ENCODE peak calls at places on chromosomes 4 and X, in seven cellular contexts. I is brain microvascular endothelial cell; E is IMR-90; M is mucosa of descending colon; G is CD8-positive, alpha-beta T cell; S is A673; Z is transverse colon. W is an unnamed sample.

GRCh38 chr4:3375688-3376087 is 66.1 kb upstream of the HGFAC start:
- DNase-seq in S (peak), Z (no peak), I (peak), G (no peak), E (peak), M (no peak), W (no peak)

GRCh38 chrX:129790808-129791207 is 11.1 kb downstream of the SASH3 start:
- DNase-seq in Z (no peak), G (no peak), E (no peak), S (no peak), M (no peak), I (no peak), W (no peak)

GRCh38 chr4:40157444-40157843 is 39.4 kb upstream of the RHOH start:
- DNase-seq in S (no peak), Z (no peak), M (no peak), E (no peak), I (no peak), G (no peak), W (no peak)

GRCh38 chrX:34341258-34341657 is 209.1 kb upstream of the FAM47A start:
- DNase-seq in Z (no peak), S (peak), M (no peak), E (no peak), I (no peak), G (no peak), W (no peak)

GRCh38 chrX:2677764-2678163 is 13.3 kb upstream of the CD99 start:
- DNase-seq in M (peak), Z (peak), I (peak), S (peak), E (peak), G (no peak), W (peak)

GRCh38 chr4:25310066-25310824 is 2.3 kb upstream of the ZCCHC4 start:
- DNase-seq in S (no peak), E (no peak), I (no peak), G (no peak), Z (no peak), M (no peak), W (no peak)

GRCh38 chr4:146275370-146275769 is 61.0 kb downstream of the REELD1 start:
- DNase-seq in I (no peak), E (no peak), Z (no peak), G (no peak), M (peak), S (no peak), W (no peak)

GRCh38 chr4:123545569-123546122 is 149.1 kb downstream of the SPRY1 start:
- DNase-seq in S (no peak), Z (no peak), E (no peak), M (no peak), G (no peak), I (no peak), W (no peak)

GRCh38 chr4:4853921-4854648 is 5.4 kb upstream of the MSX1 start:
- DNase-seq in Z (no peak), I (no peak), S (no peak), G (no peak), M (no peak), E (no peak), W (no peak)

GRCh38 chr4:89486042-89486441 is 178.4 kb upstream of the GPRIN3 start:
- DNase-seq in M (no peak), E (peak), Z (no peak), G (no peak), I (no peak), S (no peak), W (no peak)

GRCh38 chr4:95178938-95179337 is 369.8 kb downstream of the UNC5C start:
- DNase-seq in E (no peak), S (no peak), G (no peak), M (no peak), I (no peak), Z (no peak), W (no peak)

GRCh38 chrX:154056739-154057367 is 37.2 kb upstream of the IRAK1 start:
- DNase-seq in E (peak), Z (peak), I (no peak), G (no peak), M (peak), S (no peak), W (no peak)

GRCh38 chr4:149999485-150000074 is 78.7 kb upstream of the DCLK2 start:
- DNase-seq in E (peak), G (no peak), S (peak), Z (no peak), M (peak), I (peak), W (no peak)

GRCh38 chrX:50470103-50471031 is at the start of gene DGKK:
- DNase-seq in S (peak), Z (no peak), E (no peak), G (no peak), I (no peak), M (no peak), W (no peak)

GRCh38 chrX:130625381-130625780 is 223.6 kb downstream of the RBMX2 start:
- DNase-seq in Z (no peak), S (no peak), G (no peak), I (no peak), E (no peak), M (no peak), W (no peak)

GRCh38 chr4:114383055-114383454 is 215.6 kb upstream of the UGT8 start:
- DNase-seq in G (no peak), M (no peak), Z (no peak), E (peak), S (no peak), I (no peak), W (no peak)

GRCh38 chr4:114373508-114373907 is 225.1 kb upstream of the UGT8 start:
- DNase-seq in Z (no peak), I (no peak), M (no peak), S (no peak), E (no peak), G (no peak), W (no peak)

GRCh38 chr4:114383721-114384120 is 214.9 kb upstream of the UGT8 start:
- DNase-seq in G (no peak), I (peak), Z (no peak), S (peak), M (no peak), E (peak), W (peak)

DNA sequence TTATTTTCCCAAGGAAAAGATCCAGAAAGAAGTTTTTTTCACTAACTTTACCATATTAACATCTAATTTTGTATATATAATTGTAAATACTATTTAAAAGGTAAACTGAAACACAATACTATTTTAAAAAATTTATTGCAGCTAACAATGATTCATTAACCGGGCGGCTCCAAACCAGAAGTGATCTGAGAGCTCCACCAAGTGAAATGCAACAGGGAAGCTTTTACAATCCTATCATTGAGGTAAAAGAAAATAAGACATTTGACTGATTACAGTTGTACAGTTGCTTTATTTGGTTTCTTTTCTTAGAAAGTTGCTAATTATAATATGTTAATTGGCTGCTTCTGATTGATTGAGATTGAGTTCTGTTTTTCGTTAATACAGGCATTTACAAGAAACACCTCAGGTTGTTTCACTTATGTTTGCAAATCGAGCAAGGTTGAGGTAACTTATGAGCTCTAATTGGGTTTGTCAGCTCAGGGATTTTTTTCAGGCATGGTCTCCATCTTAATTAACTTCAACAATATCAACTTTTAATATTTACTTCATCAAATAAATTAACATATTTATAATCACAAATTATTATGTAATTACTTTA is 220.2 kb upstream of the UGT8 start:
- DNase-seq in I (peak), M (no peak), Z (no peak), E (peak), S (peak), G (no peak), W (no peak)
- TF ChIP-seq CTCF in I (peak), M (no peak), Z (no peak), E (peak), S (peak), G (no peak), W (peak)

GRCh38 chrX:124606724-124607123 is 260.4 kb downstream of the SH2D1A start:
- DNase-seq in S (no peak), G (no peak), I (no peak), Z (no peak), E (no peak), M (no peak), W (no peak)
- H3K4me3 ChIP-seq in S (no peak), G (no peak), I (no peak), Z (no peak), E (no peak), M (no peak), W (no peak)

GRCh38 chrX:38233891-38234807 is 13.5 kb upstream of the SRPX start:
- DNase-seq in Z (no peak), E (peak), G (no peak), I (peak), M (no peak), S (no peak), W (peak)
- TF ChIP-seq CTCF in Z (no peak), E (no peak), G (no peak), I (no peak), M (no peak), S (no peak), W (no peak)

DNA sequence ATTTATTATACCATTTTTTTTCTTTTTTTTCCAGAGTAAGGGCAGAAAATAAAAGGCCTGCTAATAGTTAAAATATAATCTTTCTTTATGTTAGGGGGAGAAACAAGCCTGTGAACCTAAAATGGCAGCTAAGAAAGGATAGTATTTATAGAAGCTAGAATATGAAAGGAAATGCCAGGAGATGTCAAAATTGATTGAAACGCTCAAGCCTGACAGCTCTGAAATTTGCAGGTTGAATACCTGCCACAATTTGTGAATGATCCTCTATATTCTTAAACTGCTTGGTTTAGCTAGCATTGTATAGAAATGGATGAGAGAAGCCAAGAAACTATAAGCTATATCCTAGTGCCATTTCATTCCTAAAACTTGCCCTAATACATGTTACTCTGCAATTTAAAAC is 757.3 kb upstream of the PABPC4L start:
- DNase-seq in G (no peak), S (no peak), Z (no peak), M (no peak), E (no peak), I (no peak), W (no peak)
- H3K4me3 ChIP-seq in G (no peak), S (no peak), Z (no peak), M (no peak), E (no peak), I (no peak), W (no peak)

DNA sequence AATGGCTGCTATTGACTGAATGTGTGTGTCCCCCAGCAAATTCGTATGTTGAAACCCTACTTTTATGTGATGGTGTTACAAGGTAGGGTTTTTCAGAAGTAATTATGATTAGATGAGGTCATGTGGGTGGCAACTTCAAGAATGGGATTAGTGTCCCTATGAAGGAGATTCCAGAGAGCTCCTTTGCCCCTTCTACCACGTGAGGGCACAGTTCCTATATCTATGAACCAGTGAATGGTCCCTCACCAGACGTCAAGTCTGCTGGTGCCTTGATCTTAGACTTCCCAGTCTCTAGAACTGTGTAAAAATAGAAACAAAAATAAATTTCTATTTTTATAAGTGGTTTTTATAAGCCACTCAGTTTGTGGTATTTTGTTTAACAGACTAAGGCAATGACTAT is 1137.6 kb upstream of the IGFBP7 start:
- DNase-seq in G (no peak), M (no peak), Z (no peak), I (no peak), E (no peak), S (no peak), W (no peak)
- TF ChIP-seq CTCF in G (no peak), M (no peak), Z (no peak), I (no peak), E (no peak), S (no peak), W (peak)

GRCh38 chr4:153546273-153546672 is 80.1 kb downstream of the TMEM131L start:
- DNase-seq in S (no peak), M (no peak), Z (no peak), I (no peak), E (no peak), G (no peak), W (no peak)

GRCh38 chr4:153543351-153543750 is 77.2 kb downstream of the TMEM131L start:
- DNase-seq in G (no peak), M (no peak), E (no peak), S (no peak), Z (no peak), I (no peak), W (no peak)

GRCh38 chr4:153542835-153543234 is 76.7 kb downstream of the TMEM131L start:
- DNase-seq in E (no peak), S (no peak), G (no peak), Z (no peak), I (no peak), M (no peak), W (no peak)

GRCh38 chr4:153547520-153547919 is 81.4 kb downstream of the TMEM131L start:
- DNase-seq in I (no peak), Z (no peak), S (no peak), G (no peak), M (no peak), E (no peak), W (no peak)

GRCh38 chr4:153545822-153546221 is 79.7 kb downstream of the TMEM131L start:
- DNase-seq in G (no peak), M (no peak), E (no peak), I (no peak), S (no peak), Z (no peak), W (no peak)
- H3K4me3 ChIP-seq in G (no peak), M (no peak), E (no peak), I (no peak), S (no peak), Z (no peak), W (no peak)

DNA sequence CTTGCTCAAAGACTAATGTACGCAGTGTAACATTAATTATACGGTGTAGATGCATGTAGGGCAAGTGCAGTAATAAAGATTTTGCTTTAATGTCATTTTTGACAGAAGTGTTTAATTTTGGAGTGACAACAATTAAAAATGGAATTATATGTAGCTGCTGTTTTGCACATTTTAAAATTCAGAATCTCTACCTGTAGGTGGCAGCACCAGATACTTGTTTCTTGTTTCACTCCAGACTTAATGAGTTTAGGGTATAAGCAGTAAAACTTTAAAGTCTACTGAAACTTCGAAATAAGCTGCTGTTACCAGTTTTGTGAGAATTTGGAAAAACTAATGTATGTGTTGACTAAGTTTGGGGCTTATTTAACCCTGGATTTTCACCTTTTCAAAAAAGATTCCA is 144.9 kb downstream of the POLA1 start:
- DNase-seq in M (peak), S (peak), G (no peak), Z (no peak), E (peak), I (peak), W (peak)
- TF ChIP-seq CTCF in M (no peak), S (peak), G (peak), Z (peak), E (peak), I (peak), W (peak)